ENCODE peak calls at places on chromosome 4, in four cellular contexts. Y is H1, I is HCT116, J is GM12878. B is an unnamed sample.

GRCh38 chr4:137707626-137708025 is 175.3 kb upstream of the PCDH18 start:
- DNase-seq in Y (no peak), I (no peak), J (no peak), B (no peak)

GRCh38 chr4:145034727-145035211 is 63.2 kb downstream of the ANAPC10 start:
- DNase-seq in Y (no peak), I (peak; percentile 55), J (no peak), B (no peak)

GRCh38 chr4:90030953-90031352 is 96.2 kb upstream of the CCSER1 start:
- DNase-seq in Y (peak; percentile 3), I (peak; percentile 23), J (no peak), B (no peak)

GRCh38 chr4:31045151-31045550 is 325.0 kb downstream of the PCDH7 start:
- DNase-seq in Y (no peak), I (no peak), J (no peak), B (no peak)

GRCh38 chr4:10013722-10014121 is 7.6 kb downstream of the SLC2A9 start:
- DNase-seq in Y (peak; percentile 47), I (peak; percentile 18), J (no peak), B (peak; percentile 50)

GRCh38 chr4:25702848-25703247 is 47.2 kb downstream of the SLC34A2 start:
- DNase-seq in Y (no peak), I (no peak), J (no peak), B (no peak)

GRCh38 chr4:143773998-143774898 is 73.8 kb upstream of the FREM3 start:
- DNase-seq in Y (peak; percentile 31), I (peak; percentile 58), J (peak; percentile 31), B (peak; percentile 23)

GRCh38 chr4:74590476-74590875 is 145.5 kb downstream of the AREG start:
- DNase-seq in Y (no peak), I (no peak), J (no peak), B (no peak)

GRCh38 chr4:122873752-122874151 is 47.1 kb downstream of the FGF2 start:
- DNase-seq in Y (no peak), I (no peak), J (no peak), B (no peak)

GRCh38 chr4:146417822-146418221 is 103.9 kb downstream of the SLC10A7 start:
- DNase-seq in Y (no peak), I (no peak), J (no peak), B (no peak)

GRCh38 chr4:121728798-121729226 is 32.0 kb upstream of the ANXA5 start:
- DNase-seq in Y (no peak), I (no peak), J (no peak), B (no peak)

GRCh38 chr4:10105421-10105820 is 11.2 kb downstream of the WDR1 start:
- DNase-seq in Y (no peak), I (no peak), J (no peak), B (no peak)

GRCh38 chr4:93649828-93650227 is 178.7 kb upstream of the ATOH1 start:
- DNase-seq in Y (no peak), I (no peak), J (no peak), B (peak; percentile 11)
- TF ChIP-seq ZNF274 in Y (no peak), I (no peak), J (no peak), B (no peak)

GRCh38 chr4:107258359-107258758 is 222.2 kb upstream of the DKK2 start:
- DNase-seq in Y (no peak), I (no peak), J (no peak), B (no peak)

GRCh38 chr4:107253579-107254068 is 217.5 kb upstream of the DKK2 start:
- DNase-seq in Y (no peak), I (no peak), J (no peak), B (no peak)

GRCh38 chr4:107255114-107255513 is 219.0 kb upstream of the DKK2 start:
- DNase-seq in Y (no peak), I (no peak), J (no peak), B (no peak)

GRCh38 chr4:107253090-107253489 is 217.0 kb upstream of the DKK2 start:
- DNase-seq in Y (no peak), I (no peak), J (no peak), B (no peak)

GRCh38 chr4:107255596-107255995 is 219.5 kb upstream of the DKK2 start:
- DNase-seq in Y (no peak), I (no peak), J (no peak), B (no peak)
- TF ChIP-seq ZNF274 in Y (no peak), I (no peak), J (no peak), B (no peak)

DNA sequence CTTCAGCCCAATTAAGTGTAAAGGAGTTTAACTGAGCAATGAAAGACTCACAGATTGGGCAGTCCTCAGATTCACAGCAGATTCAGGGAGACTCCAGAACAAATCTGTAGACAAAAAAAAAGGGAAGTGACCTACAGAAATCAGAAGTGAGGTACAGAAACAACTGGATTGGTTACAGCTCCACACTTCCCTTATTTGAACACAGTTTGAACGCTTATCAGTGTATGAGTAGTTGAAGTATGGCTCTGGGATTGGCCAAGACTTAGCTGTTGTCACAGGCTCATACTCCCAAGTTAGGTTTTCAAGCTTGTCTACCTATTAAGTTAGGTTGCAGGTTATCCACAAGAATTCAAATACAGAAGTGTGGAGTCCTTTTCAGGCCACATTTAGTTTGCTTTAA is 112.4 kb upstream of the ELOVL6 start:
- DNase-seq in Y (no peak), I (no peak), J (peak; percentile 17), B (no peak)
- TF ChIP-seq ZNF274 in Y (no peak), I (no peak), J (no peak), B (no peak)

DNA sequence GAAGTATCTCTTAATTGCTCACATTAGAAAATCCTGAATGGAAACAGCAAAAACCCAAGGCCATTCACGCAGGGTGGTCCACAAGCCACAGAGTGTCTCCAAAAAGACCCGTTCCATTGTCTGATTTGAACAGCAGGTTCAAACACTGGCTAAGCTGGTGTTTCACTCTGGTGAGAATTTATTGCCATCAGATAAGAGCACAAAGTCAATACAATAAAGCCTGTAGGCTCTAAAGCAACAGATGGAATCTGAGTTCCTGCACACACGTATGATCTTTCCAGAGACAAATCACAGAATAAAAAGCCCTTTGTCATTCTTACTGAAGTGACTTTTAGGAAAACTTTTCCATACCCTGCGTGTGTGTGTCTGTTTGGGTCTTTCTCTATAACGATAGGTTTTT is 5.1 kb upstream of the SFRP2 start:
- DNase-seq in Y (no peak), I (no peak), J (no peak), B (no peak)
- TF ChIP-seq ZNF274 in Y (no peak), I (no peak), J (no peak), B (no peak)

GRCh38 chr4:15198070-15198727 is 195.9 kb downstream of the CPEB2 start:
- DNase-seq in Y (no peak), I (no peak), J (no peak), B (peak; percentile 59)

GRCh38 chr4:15197005-15197404 is 194.7 kb downstream of the CPEB2 start:
- DNase-seq in Y (no peak), I (no peak), J (no peak), B (peak; percentile 40)

GRCh38 chr4:15188581-15189539 is 186.6 kb downstream of the CPEB2 start:
- DNase-seq in Y (no peak), I (no peak), J (no peak), B (no peak)

GRCh38 chr4:15194520-15194919 is 192.2 kb downstream of the CPEB2 start:
- DNase-seq in Y (no peak), I (no peak), J (no peak), B (no peak)
- TF ChIP-seq ZNF274 in Y (no peak), I (no peak), J (no peak), B (no peak)

DNA sequence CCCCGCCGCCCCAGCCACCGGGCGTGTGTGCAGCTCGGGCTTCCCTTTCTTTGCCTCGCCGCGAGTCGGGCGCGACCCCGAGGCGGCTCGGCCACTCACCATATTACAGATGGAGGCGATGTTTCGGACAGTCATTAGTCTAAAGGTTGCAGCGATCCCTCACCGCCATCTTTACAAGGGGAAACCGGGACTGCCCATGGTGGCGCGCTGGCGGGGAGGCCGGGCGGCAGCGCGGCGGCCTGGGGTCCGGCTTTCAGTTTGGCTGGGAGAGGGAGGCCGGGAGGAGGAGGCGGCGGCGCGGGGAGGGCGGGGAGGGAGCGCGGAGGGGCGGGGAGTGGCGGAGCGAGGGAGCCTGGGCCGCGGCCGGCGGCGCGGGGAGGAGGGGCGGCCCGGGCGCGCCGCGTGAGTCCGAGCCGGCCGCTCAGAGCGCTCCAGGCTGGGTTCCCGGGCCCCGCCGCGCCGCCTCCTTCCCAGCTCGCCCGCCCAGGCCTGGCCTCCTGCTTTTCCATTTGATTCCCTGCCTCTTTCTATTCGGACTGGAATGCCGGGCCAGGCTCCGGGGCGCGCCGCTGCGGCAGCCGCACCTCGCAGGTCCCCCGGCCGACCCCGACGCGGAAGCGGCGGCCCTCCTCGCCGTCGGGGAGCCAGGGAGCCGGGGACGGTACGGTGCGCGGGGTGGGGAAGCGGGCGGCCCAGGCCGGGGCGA is at the start of gene USP46:
- DNase-seq in Y (no peak), I (peak; percentile 15), J (no peak), B (no peak)
- TF ChIP-seq ZNF274 in Y (no peak), I (no peak), J (no peak), B (no peak)

DNA sequence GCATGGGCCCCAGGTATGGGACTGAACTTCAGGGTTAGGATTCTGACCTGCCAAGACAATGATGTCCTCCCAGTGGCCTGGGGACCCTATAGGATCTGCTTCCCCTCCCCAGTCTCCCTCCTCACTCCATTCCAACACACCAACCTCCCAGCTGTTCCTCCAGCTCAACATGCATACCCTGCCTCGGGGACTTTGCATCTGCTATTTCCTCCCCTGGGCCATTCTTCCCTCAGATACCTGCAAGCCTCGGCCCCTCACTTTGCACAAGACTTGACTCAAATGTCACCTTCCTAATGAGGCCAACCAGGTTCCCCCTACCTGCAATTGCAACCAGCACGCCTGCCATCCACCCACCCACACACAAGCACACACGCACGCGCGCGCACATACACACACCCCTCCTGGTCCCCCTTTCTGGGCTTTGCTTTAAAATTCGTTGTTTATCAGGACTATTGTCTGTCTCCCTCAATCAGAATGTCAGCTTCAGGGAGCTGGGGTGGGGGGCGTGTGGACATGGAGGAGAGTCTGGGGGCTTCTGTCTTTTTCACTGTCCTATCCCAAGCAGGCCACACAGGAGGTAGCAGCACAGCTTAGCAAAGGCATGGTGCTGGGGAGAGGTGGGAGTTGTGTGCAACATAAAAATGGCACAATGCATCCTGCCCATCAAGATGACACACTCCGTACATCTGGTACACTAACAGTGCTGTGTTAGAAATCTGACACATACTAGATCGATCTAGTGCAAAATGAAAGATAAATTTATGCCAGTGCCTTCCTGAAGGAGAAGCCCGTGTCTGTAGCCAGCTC is 20.6 kb upstream of the PPP2R2C start:
- DNase-seq in Y (no peak), I (no peak), J (no peak), B (no peak)
- TF ChIP-seq ZNF274 in Y (no peak), I (no peak), J (no peak), B (no peak)

B was measured in NT2/D1.